ENCODE peak calls at places on chromosome 7, in five cellular contexts. One of them, this sample, is unnamed.

GRCh38 chr7:27912751-27913150 is 172.8 kb downstream of the TAX1BP1 start:
- DNase-seq in K562: no peak
- DNase-seq in HepG2: no peak
- DNase-seq in GM12878: no peak
- DNase-seq in H1: no peak
- DNase-seq in this sample: no peak

GRCh38 chr7:18829101-18829486 is 288.3 kb downstream of the TWIST1 start:
- DNase-seq in K562: no peak
- DNase-seq in HepG2: no peak
- DNase-seq in GM12878: no peak
- DNase-seq in H1: no peak
- DNase-seq in this sample: no peak

GRCh38 chr7:137577184-137577583 is 233.7 kb upstream of the PTN start:
- DNase-seq in K562: no peak
- DNase-seq in HepG2: no peak
- DNase-seq in GM12878: no peak
- DNase-seq in H1: no peak
- DNase-seq in this sample: no peak

GRCh38 chr7:93211228-93211818 is 14.9 kb downstream of the HEPACAM2 start:
- DNase-seq in K562: no peak
- DNase-seq in HepG2: no peak
- DNase-seq in GM12878: no peak
- DNase-seq in H1: no peak
- DNase-seq in this sample: no peak

GRCh38 chr7:75776295-75776971 is 4.4 kb upstream of the CCL26 start:
- DNase-seq in K562: no peak
- DNase-seq in HepG2: no peak
- DNase-seq in GM12878: peak; percentile 55
- DNase-seq in H1: no peak
- DNase-seq in this sample: no peak

GRCh38 chr7:43568529-43568928 is 14.4 kb upstream of the STK17A start:
- DNase-seq in K562: no peak
- DNase-seq in HepG2: no peak
- DNase-seq in GM12878: no peak
- DNase-seq in H1: no peak
- DNase-seq in this sample: no peak

GRCh38 chr7:5287802-5288201 is 5.1 kb downstream of the SLC29A4 start:
- DNase-seq in K562: no peak
- DNase-seq in HepG2: no peak
- DNase-seq in GM12878: no peak
- DNase-seq in H1: no peak
- DNase-seq in this sample: no peak

GRCh38 chr7:57416601-57417358 is 33.2 kb upstream of the ZNF716 start:
- DNase-seq in K562: no peak
- DNase-seq in HepG2: no peak
- DNase-seq in GM12878: no peak
- DNase-seq in H1: no peak
- DNase-seq in this sample: no peak

GRCh38 chr7:113976508-113976907 is 57.7 kb upstream of the PPP1R3A start:
- DNase-seq in K562: no peak
- DNase-seq in HepG2: no peak
- DNase-seq in GM12878: no peak
- DNase-seq in H1: no peak
- DNase-seq in this sample: no peak

GRCh38 chr7:83562960-83563359 is 86.0 kb downstream of the SEMA3E start:
- DNase-seq in K562: no peak
- DNase-seq in HepG2: no peak
- DNase-seq in GM12878: no peak
- DNase-seq in H1: no peak
- DNase-seq in this sample: no peak

GRCh38 chr7:159040146-159040545 is 104.5 kb downstream of the VIPR2 start:
- DNase-seq in K562: no peak
- DNase-seq in HepG2: no peak
- DNase-seq in GM12878: no peak
- DNase-seq in H1: no peak
- DNase-seq in this sample: no peak

GRCh38 chr7:44306608-44307007 is 18.8 kb downstream of the CAMK2B start:
- DNase-seq in K562: no peak
- DNase-seq in HepG2: no peak
- DNase-seq in GM12878: no peak
- DNase-seq in H1: no peak
- DNase-seq in this sample: no peak

GRCh38 chr7:64838691-64839090 is 44.5 kb downstream of the ZNF138 start:
- DNase-seq in K562: peak; percentile 21
- DNase-seq in HepG2: no peak
- DNase-seq in GM12878: no peak
- DNase-seq in H1: no peak
- DNase-seq in this sample: no peak

GRCh38 chr7:72321637-72322036 is 90.5 kb downstream of the CALN1 start:
- DNase-seq in K562: no peak
- DNase-seq in HepG2: no peak
- DNase-seq in GM12878: no peak
- DNase-seq in H1: no peak
- DNase-seq in this sample: no peak

GRCh38 chr7:37916017-37916672 is 472 bp downstream of the SFRP4 start:
- DNase-seq in K562: no peak
- DNase-seq in HepG2: no peak
- DNase-seq in GM12878: no peak
- DNase-seq in H1: no peak
- DNase-seq in this sample: peak; percentile 62

GRCh38 chr7:128381161-128381821 is 19.8 kb upstream of the PRRT4 start:
- DNase-seq in K562: peak; percentile 88
- DNase-seq in HepG2: no peak
- DNase-seq in GM12878: no peak
- DNase-seq in H1: no peak
- DNase-seq in this sample: peak; percentile 94

GRCh38 chr7:4694653-4695335 is 12.7 kb downstream of the FOXK1 start:
- DNase-seq in K562: no peak
- DNase-seq in HepG2: no peak
- DNase-seq in GM12878: no peak
- DNase-seq in H1: no peak
- DNase-seq in this sample: no peak

GRCh38 chr7:55131421-55131929 is 112.7 kb downstream of the EGFR start:
- DNase-seq in K562: no peak
- DNase-seq in HepG2: peak; percentile 28
- DNase-seq in GM12878: no peak
- DNase-seq in H1: no peak
- DNase-seq in this sample: no peak

GRCh38 chr7:150378853-150379589 is at the start of gene ZNF775:
- DNase-seq in K562: peak; percentile 100
- DNase-seq in HepG2: peak; percentile 90
- DNase-seq in GM12878: no peak
- DNase-seq in H1: peak; percentile 89
- DNase-seq in this sample: peak; percentile 99

GRCh38 chr7:95472521-95473160 is 13.1 kb upstream of the ASB4 start:
- DNase-seq in K562: no peak
- DNase-seq in HepG2: no peak
- DNase-seq in GM12878: no peak
- DNase-seq in H1: no peak
- DNase-seq in this sample: no peak

GRCh38 chr7:140456627-140457051 is 22.7 kb downstream of the MKRN1 start:
- DNase-seq in K562: no peak
- DNase-seq in HepG2: peak; percentile 8
- DNase-seq in GM12878: no peak
- DNase-seq in H1: no peak
- DNase-seq in this sample: no peak

GRCh38 chr7:27169658-27170493 is 4.2 kb downstream of the HOXA10 start:
- DNase-seq in K562: no peak
- DNase-seq in HepG2: no peak
- DNase-seq in GM12878: no peak
- DNase-seq in H1: no peak
- DNase-seq in this sample: peak; percentile 82

GRCh38 chr7:106062006-106062405 is 50.1 kb downstream of the SYPL1 start:
- DNase-seq in K562: no peak
- DNase-seq in HepG2: no peak
- DNase-seq in GM12878: no peak
- DNase-seq in H1: no peak
- DNase-seq in this sample: no peak

GRCh38 chr7:133573554-133574265 is 320.8 kb downstream of the EXOC4 start:
- DNase-seq in K562: no peak
- DNase-seq in HepG2: no peak
- DNase-seq in GM12878: no peak
- DNase-seq in H1: no peak
- DNase-seq in this sample: no peak

GRCh38 chr7:21269021-21269420 is 158.9 kb upstream of the SP4 start:
- DNase-seq in K562: no peak
- DNase-seq in HepG2: no peak
- DNase-seq in GM12878: no peak
- DNase-seq in H1: no peak
- DNase-seq in this sample: no peak
- H3K27me3 ChIP-seq in K562: no peaks in the 10 kb centered on the region
- H3K27me3 ChIP-seq in HepG2: no peaks in the 10 kb centered on the region
- H3K27me3 ChIP-seq in GM12878: no peaks in the 10 kb centered on the region
- H3K27me3 ChIP-seq in H1: no peaks in the 10 kb centered on the region
- H3K27me3 ChIP-seq in this sample: no peaks in the 10 kb centered on the region

GRCh38 chr7:77330169-77330882 is 85.8 kb downstream of the GSAP start:
- DNase-seq in K562: no peak
- DNase-seq in HepG2: no peak
- DNase-seq in GM12878: peak; percentile 86
- DNase-seq in H1: no peak
- DNase-seq in this sample: no peak
- TF ChIP-seq CREB1 in K562: no peak
- TF ChIP-seq CREB1 in HepG2: no peak
- TF ChIP-seq CREB1 in GM12878: peak; percentile 54
- TF ChIP-seq CREB1 in H1: no peak
- TF ChIP-seq CREB1 in this sample: no peak

GRCh38 chr7:111663771-111664170 is 101.5 kb upstream of the IMMP2L start:
- DNase-seq in K562: no peak
- DNase-seq in HepG2: no peak
- DNase-seq in GM12878: no peak
- DNase-seq in H1: no peak
- DNase-seq in this sample: no peak
- H3K27me3 ChIP-seq in K562: no peaks in the 10 kb centered on the region
- H3K27me3 ChIP-seq in HepG2: peaks cover 3% of the 10 kb centered on the region
- H3K27me3 ChIP-seq in GM12878: no peaks in the 10 kb centered on the region
- H3K27me3 ChIP-seq in H1: no peaks in the 10 kb centered on the region
- H3K27me3 ChIP-seq in this sample: no peaks in the 10 kb centered on the region

GRCh38 chr7:41824284-41824683 is 121.4 kb upstream of the INHBA start:
- DNase-seq in K562: no peak
- DNase-seq in HepG2: no peak
- DNase-seq in GM12878: no peak
- DNase-seq in H1: no peak
- DNase-seq in this sample: no peak
- TF ChIP-seq CREB1 in K562: no peak
- TF ChIP-seq CREB1 in HepG2: no peak
- TF ChIP-seq CREB1 in GM12878: no peak
- TF ChIP-seq CREB1 in H1: no peak
- TF ChIP-seq CREB1 in this sample: no peak

DNA sequence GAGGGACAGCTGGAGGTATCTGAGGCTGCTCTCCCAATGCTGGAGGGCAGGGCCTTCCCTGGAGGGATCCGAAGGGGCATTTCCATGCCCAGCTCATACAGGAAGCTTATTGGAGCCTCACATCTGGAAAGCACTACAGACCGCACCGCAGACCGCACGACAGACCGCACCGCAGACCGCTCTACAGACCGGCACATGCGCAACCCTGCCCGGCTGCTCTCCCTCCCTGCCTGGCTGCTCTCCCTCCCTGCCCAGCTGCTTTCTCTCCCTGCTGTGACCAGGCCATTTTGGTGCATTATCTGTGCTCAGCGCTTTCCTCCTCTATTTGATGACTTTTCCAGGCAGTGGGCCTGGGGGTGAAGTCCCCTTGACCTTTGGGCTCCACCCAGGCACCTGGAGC is 39.6 kb upstream of the EN2 start:
- DNase-seq in K562: no peak
- DNase-seq in HepG2: no peak
- DNase-seq in GM12878: no peak
- DNase-seq in H1: no peak
- DNase-seq in this sample: no peak
- H3K27me3 ChIP-seq in K562: peaks cover 86% of the 10 kb centered on the region
- H3K27me3 ChIP-seq in HepG2: peaks cover 70% of the 10 kb centered on the region
- H3K27me3 ChIP-seq in GM12878: no peaks in the 10 kb centered on the region
- H3K27me3 ChIP-seq in H1: no peaks in the 10 kb centered on the region
- H3K27me3 ChIP-seq in this sample: no peaks in the 10 kb centered on the region

GRCh38 chr7:68050627-68051026 is 1054.0 kb downstream of the TYW1 start:
- DNase-seq in K562: no peak
- DNase-seq in HepG2: no peak
- DNase-seq in GM12878: no peak
- DNase-seq in H1: no peak
- DNase-seq in this sample: no peak
- TF ChIP-seq CREB1 in K562: no peak
- TF ChIP-seq CREB1 in HepG2: no peak
- TF ChIP-seq CREB1 in GM12878: no peak
- TF ChIP-seq CREB1 in H1: no peak
- TF ChIP-seq CREB1 in this sample: no peak

DNA sequence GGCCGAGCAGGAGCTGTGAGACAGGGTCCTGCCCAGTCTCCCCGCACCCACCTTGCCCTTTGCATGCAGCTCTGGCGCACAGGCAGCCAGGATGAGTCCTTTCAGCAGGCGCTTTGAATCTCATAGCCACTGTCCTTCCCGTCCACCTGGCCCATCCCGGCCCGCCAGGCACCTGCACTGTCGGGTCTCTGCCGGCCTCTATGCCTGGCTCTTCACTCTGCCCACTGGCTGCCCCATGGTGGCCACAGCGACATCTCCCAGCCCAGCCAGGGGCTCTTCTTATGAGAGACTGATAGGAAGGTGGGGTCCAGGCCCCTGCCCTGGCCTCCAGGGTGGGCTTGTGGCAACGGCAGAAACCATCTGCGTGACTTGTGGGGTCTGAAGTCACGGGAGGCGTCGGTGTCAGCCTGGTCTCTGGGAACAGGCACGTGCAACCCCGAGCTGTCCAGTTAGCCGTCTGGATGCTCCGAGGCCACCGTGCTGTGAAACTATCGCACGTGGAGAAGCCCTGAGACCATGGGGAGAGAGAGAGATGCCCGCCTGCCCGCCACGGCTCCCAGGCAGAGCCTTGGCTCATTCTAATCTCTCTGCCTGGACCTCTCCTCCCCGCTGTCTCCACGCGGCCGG is 37.4 kb downstream of the FOXL3 start:
- DNase-seq in K562: no peak
- DNase-seq in HepG2: no peak
- DNase-seq in GM12878: no peak
- DNase-seq in H1: no peak
- DNase-seq in this sample: no peak
- H3K27me3 ChIP-seq in K562: peaks cover 84% of the 10 kb centered on the region
- H3K27me3 ChIP-seq in HepG2: peaks cover 35% of the 10 kb centered on the region
- H3K27me3 ChIP-seq in GM12878: no peaks in the 10 kb centered on the region
- H3K27me3 ChIP-seq in H1: no peaks in the 10 kb centered on the region
- H3K27me3 ChIP-seq in this sample: no peaks in the 10 kb centered on the region

DNA sequence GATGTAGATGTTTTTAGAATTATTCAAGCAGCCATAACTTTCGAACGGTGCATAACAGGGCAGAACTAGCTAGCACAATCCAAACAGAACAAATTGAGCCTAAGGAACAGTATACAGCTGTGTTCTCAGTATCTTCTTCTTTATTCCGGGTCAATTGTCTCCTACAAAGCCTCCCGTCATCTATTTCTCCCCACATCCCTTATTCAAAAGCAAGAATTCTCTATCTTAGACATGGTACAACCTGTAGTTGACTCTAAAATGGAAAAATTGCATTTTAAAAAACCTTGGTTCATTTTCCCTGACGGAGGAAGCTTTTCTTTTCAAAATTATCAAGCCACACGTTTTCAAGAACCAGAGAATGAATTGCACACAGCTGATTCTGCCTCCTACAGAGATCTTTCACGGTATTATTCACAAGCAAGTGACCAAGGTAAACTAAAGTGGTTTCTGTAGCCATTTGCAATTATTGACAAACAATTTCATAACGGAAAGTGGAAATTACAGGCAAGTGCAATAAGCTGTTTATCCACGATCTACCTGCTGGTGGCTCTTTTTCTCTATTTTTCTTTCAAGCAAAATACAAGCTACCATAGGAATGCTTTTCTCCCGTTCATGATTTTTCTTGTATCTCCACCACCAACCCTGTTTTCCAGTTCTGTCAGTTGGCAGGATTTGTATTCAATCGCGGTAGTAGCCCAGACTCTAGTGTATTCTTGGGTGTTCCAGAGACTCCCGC is 2.3 kb downstream of the GRM8 start:
- DNase-seq in K562: no peak
- DNase-seq in HepG2: no peak
- DNase-seq in GM12878: no peak
- DNase-seq in H1: no peak
- DNase-seq in this sample: no peak
- TF ChIP-seq CREB1 in K562: no peak
- TF ChIP-seq CREB1 in HepG2: no peak
- TF ChIP-seq CREB1 in GM12878: no peak
- TF ChIP-seq CREB1 in H1: no peak
- TF ChIP-seq CREB1 in this sample: no peak

This sample was measured in GM23338.